ENCODE peak calls at places on chromosome 15, in eight cellular contexts. L is spleen; P is neural progenitor cell; F is adrenal gland; G is cardiac muscle cell; R is naive thymus-derived CD4-positive, alpha-beta T cell; O is heart left ventricle; I is kidney. C is an unnamed sample. For H3K36me3, the result is how much of the 10 kb centered on the place peaks cover.

GRCh38 chr15:68700395-68701123 is 120.1 kb downstream of the ANP32A start:
- DNase-seq in F (peak), G (peak), L (peak), O (peak), I (peak), R (no peak), P (peak), C (peak)

GRCh38 chr15:81002254-81003022 is 1.7 kb downstream of the TLNRD1 start:
- DNase-seq in O (peak), F (peak), L (peak), P (peak), G (peak), R (no peak), I (peak), C (no peak)

GRCh38 chr15:66603301-66604179 is 37.7 kb upstream of the LCTL start:
- DNase-seq in F (peak), I (peak), G (peak), L (peak), P (peak), R (peak), O (peak), C (peak)

GRCh38 chr15:81295466-81296145 is 28.3 kb downstream of the STARD5 start:
- DNase-seq in F (no peak), O (no peak), I (no peak), R (no peak), G (no peak), P (no peak), L (peak), C (no peak)

GRCh38 chr15:82108489-82109078 is 62.8 kb upstream of the MEX3B start:
- DNase-seq in L (peak), O (peak), G (peak), I (no peak), F (peak), P (peak), R (peak), C (peak)

GRCh38 chr15:66142341-66142740 is 111.2 kb downstream of the MEGF11 start:
- DNase-seq in I (no peak), O (no peak), R (no peak), P (no peak), G (no peak), L (no peak), F (no peak), C (no peak)

GRCh38 chr15:58396181-58396580 is 35.6 kb upstream of the LIPC start:
- DNase-seq in G (peak), I (no peak), F (no peak), R (no peak), P (no peak), L (no peak), O (no peak), C (peak)

GRCh38 chr15:69629631-69630161 is 177.1 kb downstream of the RPLP1 start:
- DNase-seq in P (no peak), F (no peak), G (no peak), R (no peak), L (no peak), O (no peak), I (no peak), C (no peak)

GRCh38 chr15:88331291-88331690 is 74.8 kb upstream of the NTRK3 start:
- DNase-seq in R (peak), G (peak), F (peak), L (no peak), O (peak), P (peak), I (no peak), C (peak)

GRCh38 chr15:88638626-88639372 is at the start of gene ISG20:
- DNase-seq in R (peak), G (peak), I (peak), O (peak), F (peak), L (peak), P (peak), C (peak)

GRCh38 chr15:89400121-89400996 is 65.7 kb upstream of the POLG start:
- DNase-seq in I (no peak), P (peak), L (peak), O (no peak), G (no peak), R (no peak), F (no peak), C (peak)

GRCh38 chr15:67479781-67480180 is 41.1 kb upstream of the C15orf61 start:
- DNase-seq in O (no peak), G (peak), P (no peak), R (no peak), I (no peak), L (no peak), F (no peak), C (no peak)

GRCh38 chr15:34952481-34952880 is 17.1 kb downstream of the AQR start:
- DNase-seq in O (no peak), I (no peak), R (no peak), L (no peak), F (no peak), G (peak), P (no peak), C (no peak)
- H3K36me3 ChIP-seq in O (half or more), I (under half), R (under half), L (under half), F (under half), G (under half), P (under half), C (under half)

GRCh38 chr15:101709466-101709865 is 14.8 kb downstream of the TARS3 start:
- DNase-seq in O (no peak), G (no peak), P (no peak), I (no peak), L (no peak), F (no peak), R (no peak), C (no peak)

GRCh38 chr15:101707983-101708382 is 16.3 kb downstream of the TARS3 start:
- DNase-seq in P (no peak), I (no peak), G (no peak), R (no peak), F (no peak), O (no peak), L (no peak), C (no peak)

GRCh38 chr15:101710806-101711205 is 13.5 kb downstream of the TARS3 start:
- DNase-seq in I (no peak), O (no peak), P (no peak), L (no peak), F (no peak), R (no peak), G (peak), C (no peak)

DNA sequence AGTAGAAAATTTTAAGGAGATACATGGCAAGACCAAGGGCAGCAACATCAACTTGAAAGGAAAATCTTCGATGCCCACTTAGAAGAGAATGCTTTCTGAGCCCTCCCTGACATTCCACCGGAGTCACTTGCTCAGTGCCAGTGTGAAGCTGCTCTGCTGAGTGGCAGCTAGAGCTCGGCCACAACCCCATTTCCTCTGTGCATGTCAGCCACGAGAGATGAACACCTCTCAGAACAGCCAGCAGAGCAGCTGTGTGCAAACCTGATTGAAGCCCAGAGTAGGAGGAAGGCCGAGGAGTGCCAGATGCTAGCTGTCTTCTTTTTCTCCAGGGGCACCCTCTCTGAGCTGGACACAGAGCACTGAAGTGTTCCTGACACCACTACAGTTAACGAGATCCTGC is 12.2 kb downstream of the TARS3 start:
- DNase-seq in F (no peak), L (no peak), R (no peak), G (no peak), P (no peak), I (no peak), O (no peak), C (no peak)
- H3K36me3 ChIP-seq in F (under half), L (under half), R (under half), G (half or more), P (under half), I (half or more), O (half or more), C (under half)

GRCh38 chr15:76217867-76218217 is 93.4 kb downstream of the ETFA start:
- DNase-seq in F (no peak), P (no peak), R (no peak), O (no peak), L (no peak), I (no peak), G (no peak), C (no peak)
- H3K36me3 ChIP-seq in F (under half), P (under half), R (under half), O (half or more), L (under half), I (under half), G (under half), C (half or more)

GRCh38 chr15:63059573-63060216 is 17.1 kb downstream of the TPM1 start:
- DNase-seq in G (no peak), P (no peak), O (no peak), F (no peak), I (no peak), L (no peak), R (no peak), C (no peak)
- H3K36me3 ChIP-seq in G (half or more), P (half or more), O (half or more), F (half or more), I (half or more), L (under half), R (under half), C (half or more)

GRCh38 chr15:63672775-63673174 is 75.6 kb downstream of the FBXL22 start:
- DNase-seq in P (no peak), L (no peak), R (no peak), G (no peak), O (no peak), I (no peak), F (no peak), C (no peak)
- H3K36me3 ChIP-seq in P (under half), L (under half), R (under half), G (under half), O (half or more), I (under half), F (half or more), C (half or more)

GRCh38 chr15:63380828-63381282 is 791 bp downstream of the CA12 start:
- DNase-seq in P (no peak), F (no peak), G (no peak), L (no peak), R (no peak), O (no peak), I (no peak), C (no peak)
- H3K36me3 ChIP-seq in P (under half), F (under half), G (under half), L (under half), R (under half), O (under half), I (under half), C (under half)

DNA sequence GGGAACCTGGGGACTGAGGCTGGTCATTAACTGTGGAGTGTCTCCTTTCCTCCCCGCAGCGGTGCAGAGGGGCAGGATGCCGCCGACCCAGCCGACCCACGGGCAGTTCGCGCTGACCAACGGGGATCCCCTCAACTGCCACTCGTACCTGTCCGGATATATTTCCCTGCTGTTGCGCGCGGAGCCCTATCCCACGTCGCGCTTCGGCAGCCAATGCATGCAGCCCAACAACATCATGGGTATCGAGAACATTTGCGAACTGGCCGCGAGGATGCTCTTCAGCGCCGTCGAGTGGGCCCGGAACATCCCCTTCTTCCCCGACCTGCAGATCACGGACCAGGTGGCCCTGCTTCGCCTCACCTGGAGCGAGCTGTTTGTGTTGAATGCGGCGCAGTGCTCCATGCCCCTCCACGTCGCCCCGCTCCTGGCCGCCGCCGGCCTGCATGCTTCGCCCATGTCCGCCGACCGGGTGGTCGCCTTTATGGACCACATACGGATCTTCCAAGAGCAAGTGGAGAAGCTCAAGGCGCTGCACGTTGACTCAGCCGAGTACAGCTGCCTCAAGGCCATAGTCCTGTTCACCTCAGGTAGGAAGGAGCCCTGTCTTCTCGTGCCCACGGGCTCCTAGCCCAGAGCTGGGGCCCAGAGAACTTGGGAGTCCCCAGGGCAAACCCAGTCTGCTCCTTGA is 3.7 kb downstream of the NR2F2 start:
- DNase-seq in R (no peak), I (peak), O (no peak), F (peak), P (peak), L (no peak), G (no peak), C (no peak)
- H3K36me3 ChIP-seq in R (under half), I (half or more), O (under half), F (under half), P (under half), L (under half), G (under half), C (under half)

DNA sequence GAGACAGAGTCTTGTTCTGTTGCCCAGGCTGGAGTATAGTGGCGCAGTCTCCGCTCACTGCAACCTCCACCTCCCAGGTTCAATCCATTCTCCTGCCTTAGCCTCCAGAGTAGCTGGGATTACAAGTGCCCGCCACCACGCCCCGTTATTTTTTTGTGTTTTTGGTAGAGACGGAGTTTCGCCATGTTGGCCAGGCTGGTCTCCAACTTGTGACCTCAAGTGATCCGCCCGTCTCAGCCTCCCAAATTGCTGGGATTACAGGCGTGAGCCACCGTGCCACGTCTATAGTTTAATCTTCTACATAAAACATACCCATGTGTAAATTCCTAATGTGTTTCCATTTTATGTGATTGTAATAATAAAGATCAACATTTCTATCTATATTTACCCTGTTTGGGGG is 1.7 kb downstream of the GALK2 start:
- DNase-seq in R (no peak), O (no peak), G (no peak), I (no peak), F (no peak), L (no peak), P (no peak), C (no peak)
- H3K36me3 ChIP-seq in R (under half), O (under half), G (under half), I (under half), F (under half), L (under half), P (under half), C (under half)

GRCh38 chr15:92901053-92901761 is 1.1 kb downstream of the CHD2 start:
- DNase-seq in R (no peak), L (no peak), P (no peak), G (peak), O (no peak), F (no peak), I (no peak), C (no peak)
- H3K36me3 ChIP-seq in R (under half), L (under half), P (under half), G (under half), O (under half), F (under half), I (under half), C (under half)

DNA sequence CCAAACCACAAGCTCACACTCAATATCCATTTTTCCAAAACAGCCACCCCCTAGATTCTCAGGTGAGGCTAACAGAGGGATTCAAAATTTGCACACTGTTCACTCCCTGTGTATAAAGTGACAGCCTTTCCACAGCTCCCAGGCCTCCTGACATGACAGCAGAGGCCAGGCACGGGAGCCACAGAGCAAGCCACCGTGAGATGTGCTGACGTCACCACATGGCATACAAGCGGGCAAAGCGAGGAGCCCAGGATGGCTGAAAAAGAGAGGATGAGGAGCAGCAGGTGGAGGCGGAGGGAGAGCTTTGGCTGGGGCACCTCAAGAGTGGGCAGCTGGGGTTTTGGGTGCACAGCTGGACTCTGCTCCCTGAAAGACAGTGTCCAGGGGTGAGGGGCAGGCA is 27.1 kb downstream of the EHD4 start:
- DNase-seq in L (no peak), G (no peak), R (no peak), F (no peak), O (no peak), P (no peak), I (no peak), C (no peak)
- H3K36me3 ChIP-seq in L (under half), G (under half), R (under half), F (under half), O (under half), P (under half), I (under half), C (under half)